ENCODE peak calls at places on chromosomes 12 and 14, in five cellular contexts. L, R, N, S and E are unnamed samples.

GRCh38 chr12:121033625-121034349 is 5.3 kb downstream of the OASL start:
- DNase-seq in L (no peak), R (no peak), N (peak), S (peak), E (peak)

GRCh38 chr12:1928439-1929121 is 10.1 kb upstream of the CACNA2D4 start:
- DNase-seq in L (no peak), R (no peak), N (no peak), S (no peak), E (no peak)

GRCh38 chr12:6942331-6942665 is 1.3 kb upstream of the RNU7-1 start:
- DNase-seq in L (no peak), R (no peak), N (no peak), S (no peak), E (no peak)

GRCh38 chr14:88166616-88167015 is 156.5 kb downstream of the KCNK10 start:
- DNase-seq in L (no peak), R (no peak), N (no peak), S (no peak), E (no peak)

GRCh38 chr14:65791551-65791981 is 379.0 kb downstream of the FUT8 start:
- DNase-seq in L (no peak), R (no peak), N (peak), S (peak), E (peak)

GRCh38 chr12:14841761-14842160 is 1.6 kb downstream of the ART4 start:
- DNase-seq in L (no peak), R (no peak), N (peak), S (peak), E (peak)

GRCh38 chr14:28719130-28719529 is 47.5 kb upstream of the FOXG1 start:
- DNase-seq in L (no peak), R (no peak), N (no peak), S (no peak), E (no peak)

GRCh38 chr12:45913631-45914030 is 76.7 kb downstream of the SCAF11 start:
- DNase-seq in L (no peak), R (no peak), N (no peak), S (no peak), E (no peak)

GRCh38 chr12:115384391-115384790 is 700.4 kb upstream of the TBX3 start:
- DNase-seq in L (no peak), R (no peak), N (no peak), S (no peak), E (no peak)